ENCODE peak calls at places on chromosomes 16 and 17, in eight cellular contexts. M is kidney, R is A549, D is left ventricle myocardium inferior, F is heart left ventricle, K is mammary epithelial cell, V is endodermal cell, T is adrenal gland. B is an unnamed sample.

GRCh38 chr17:36149296-36149820 is 27.1 kb downstream of the TBC1D3B start:
- DNase-seq in D (peak), V (peak), M (no peak), F (no peak), R (no peak), T (peak), K (peak), B (no peak)

GRCh38 chr16:81535679-81536360 is 91.2 kb downstream of the CMIP start:
- DNase-seq in T (no peak), F (no peak), V (no peak), D (no peak), R (no peak), M (no peak), K (no peak), B (no peak)

GRCh38 chr17:78673395-78673794 is 96.2 kb upstream of the DNAH17 start:
- DNase-seq in M (no peak), V (peak), K (no peak), F (no peak), R (no peak), T (no peak), D (no peak), B (no peak)

GRCh38 chr16:85999778-86000177 is 100.8 kb downstream of the IRF8 start:
- DNase-seq in K (no peak), V (peak), F (no peak), R (no peak), M (no peak), T (no peak), D (no peak), B (no peak)

GRCh38 chr17:57107498-57108101 is 22.6 kb downstream of the AKAP1 start:
- DNase-seq in V (peak), T (no peak), D (no peak), R (no peak), K (peak), F (no peak), M (peak), B (peak)

GRCh38 chr16:85441189-85441889 is 171.8 kb upstream of the GSE1 start:
- DNase-seq in F (no peak), V (no peak), D (no peak), T (no peak), M (no peak), K (no peak), R (no peak), B (no peak)

GRCh38 chr17:28270055-28270454 is 48.9 kb upstream of the TMEM97 start:
- DNase-seq in M (no peak), F (no peak), V (peak), D (no peak), R (no peak), K (no peak), T (no peak), B (no peak)

GRCh38 chr17:38352245-38353083 is 820 bp downstream of the SOCS7 start:
- DNase-seq in K (peak), F (peak), M (peak), D (peak), V (peak), R (peak), T (peak), B (no peak)

GRCh38 chr17:48571024-48571818 is 6.9 kb downstream of the HOXB4 start:
- DNase-seq in D (no peak), K (peak), M (no peak), R (no peak), T (no peak), F (no peak), V (peak), B (no peak)

GRCh38 chr16:10876799-10877341 is at the start of gene CIITA:
- DNase-seq in F (peak), M (peak), T (peak), R (no peak), D (peak), V (peak), K (peak), B (peak)

GRCh38 chr17:30340957-30341356 is 7.1 kb upstream of the TMIGD1 start:
- DNase-seq in V (peak), F (no peak), M (no peak), T (no peak), D (no peak), K (no peak), R (no peak), B (no peak)

GRCh38 chr16:49921791-49922456 is 66.0 kb upstream of the ZNF423 start:
- DNase-seq in T (peak), M (no peak), K (peak), F (no peak), D (peak), V (peak), R (peak), B (peak)

GRCh38 chr17:63696381-63696961 is 3.5 kb downstream of the LIMD2 start:
- DNase-seq in K (no peak), D (no peak), M (peak), T (peak), R (peak), V (peak), F (no peak), B (no peak)

GRCh38 chr16:57361384-57361783 is 2.8 kb downstream of the CCL22 start:
- DNase-seq in K (no peak), F (no peak), R (no peak), M (peak), D (no peak), V (no peak), T (no peak), B (no peak)

GRCh38 chr16:57795431-57795878 is 6.8 kb downstream of the KIFC3 start:
- DNase-seq in V (peak), T (peak), F (peak), K (peak), R (peak), D (peak), M (peak), B (peak)

GRCh38 chr17:3796110-3796821 is 4.7 kb downstream of the ITGAE start:
- DNase-seq in K (no peak), M (no peak), T (peak), F (no peak), R (no peak), D (no peak), V (peak), B (no peak)

GRCh38 chr16:694187-694862 is 4.1 kb upstream of the WDR24 start:
- DNase-seq in F (no peak), D (no peak), T (no peak), R (no peak), K (no peak), M (no peak), V (peak), B (no peak)

GRCh38 chr16:17205279-17206139 is 265.3 kb downstream of the XYLT1 start:
- DNase-seq in D (no peak), M (no peak), T (no peak), V (peak), R (no peak), K (no peak), F (no peak), B (no peak)

GRCh38 chr16:29645699-29646187 is 17.3 kb upstream of the SPN start:
- DNase-seq in M (no peak), K (no peak), V (peak), R (no peak), T (no peak), D (no peak), F (no peak), B (no peak)

GRCh38 chr16:6947291-6947690 is 385.4 kb upstream of the RBFOX1 start:
- DNase-seq in K (no peak), M (no peak), F (no peak), D (no peak), V (no peak), R (no peak), T (no peak), B (no peak)

GRCh38 chr17:75779250-75779986 is 5.2 kb upstream of the UNK start:
- DNase-seq in F (peak), M (peak), T (peak), R (peak), D (peak), K (peak), V (peak), B (peak)

GRCh38 chr16:53429221-53429943 is 4.9 kb upstream of the RBL2 start:
- DNase-seq in R (no peak), F (no peak), T (peak), M (no peak), D (no peak), K (peak), V (no peak), B (no peak)

GRCh38 chr16:70163596-70163995 is 10.0 kb upstream of the CLEC18C start:
- DNase-seq in M (peak), T (peak), F (no peak), R (no peak), K (no peak), D (no peak), V (no peak), B (no peak)

GRCh38 chr17:61997649-61998048 is 67.4 kb downstream of the MED13 start:
- DNase-seq in D (no peak), K (peak), F (no peak), V (no peak), R (no peak), M (no peak), T (no peak), B (no peak)

GRCh38 chr17:78019367-78019975 is 61.0 kb downstream of the TNRC6C start:
- DNase-seq in T (no peak), K (no peak), F (no peak), V (no peak), D (no peak), M (no peak), R (no peak), B (no peak)

GRCh38 chr16:70588565-70588964 is 57.8 kb upstream of the IL34 start:
- DNase-seq in F (no peak), D (no peak), T (no peak), R (no peak), M (no peak), K (peak), V (no peak), B (no peak)

GRCh38 chr17:64781394-64781793 is 119.3 kb upstream of the SMURF2 start:
- DNase-seq in F (peak), M (peak), V (peak), K (peak), D (peak), R (no peak), T (peak), B (peak)

GRCh38 chr17:50478391-50479361 is at the start of gene RSAD1:
- DNase-seq in M (peak), T (peak), K (peak), D (peak), R (peak), V (peak), F (peak), B (peak)

GRCh38 chr16:75402821-75403475 is 30.4 kb downstream of the CFDP1 start:
- DNase-seq in R (peak), K (peak), F (no peak), D (no peak), T (no peak), V (no peak), M (no peak), B (no peak)
- TF ChIP-seq CTCF in R (peak), K (peak), F (peak), D (peak), T (peak), V (peak), M (peak), B (peak)

GRCh38 chr17:80257716-80258213 is 2.9 kb upstream of the RNF213 start:
- DNase-seq in K (no peak), M (no peak), F (no peak), V (peak), R (no peak), T (no peak), D (no peak), B (no peak)
- H3K27ac ChIP-seq in K (no peak), M (no peak), F (no peak), V (peak), R (peak), T (no peak), D (peak), B (peak)

DNA sequence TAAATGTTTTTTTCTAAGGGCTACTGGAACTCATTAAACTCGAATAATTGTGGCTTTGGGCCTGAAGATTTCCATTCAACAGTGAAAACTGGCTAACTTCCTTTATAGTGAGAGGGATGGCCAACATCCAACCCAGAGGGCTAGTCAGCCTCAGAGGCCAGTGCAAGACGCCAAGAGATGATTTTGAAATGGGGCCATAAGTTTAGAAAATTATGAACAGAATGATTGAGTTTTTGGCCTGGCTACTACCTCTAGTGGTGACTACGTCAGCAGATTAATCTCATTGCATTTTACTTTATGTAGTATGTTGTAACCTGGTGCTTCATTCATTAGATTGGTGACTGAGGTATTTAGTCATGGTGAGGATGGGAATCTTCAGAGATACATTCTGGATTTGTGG is 28.4 kb downstream of the HAPSTR1 start:
- DNase-seq in R (no peak), V (no peak), M (no peak), K (no peak), F (no peak), D (no peak), T (peak), B (peak)
- TF ChIP-seq CTCF in R (no peak), V (no peak), M (no peak), K (peak), F (no peak), D (no peak), T (no peak), B (no peak)

DNA sequence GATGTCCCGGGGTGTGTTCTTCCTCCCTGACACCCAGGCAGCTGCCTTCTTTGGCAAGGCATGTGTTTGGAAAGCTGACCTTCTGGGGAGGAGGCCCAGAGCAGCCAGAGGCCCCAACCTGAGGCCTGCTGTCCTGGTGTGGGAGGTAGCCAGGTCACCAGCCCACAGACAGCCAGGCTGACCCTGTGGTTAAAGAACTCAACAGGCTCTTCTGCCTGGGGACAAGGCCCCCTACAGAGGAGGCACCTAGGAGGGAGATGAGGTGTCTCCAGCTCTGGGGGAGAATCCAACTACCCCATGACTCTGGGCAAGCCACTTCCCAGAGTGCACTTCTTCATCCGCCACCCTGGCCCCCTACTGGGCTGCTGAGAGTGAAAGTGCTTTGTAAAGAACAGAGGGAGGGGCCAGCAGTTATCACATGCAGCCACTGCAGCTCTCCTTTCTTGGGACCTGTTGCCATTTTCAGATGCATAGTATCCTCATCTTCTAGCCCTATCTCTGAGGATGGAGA is 13.1 kb upstream of the SREBF1 start:
- DNase-seq in F (no peak), V (peak), K (no peak), R (no peak), T (peak), D (peak), M (no peak), B (no peak)
- H3K27ac ChIP-seq in F (peak), V (no peak), K (no peak), R (peak), T (peak), D (peak), M (peak), B (peak)

GRCh38 chr17:44733753-44734152 is 25.0 kb upstream of the ADAM11 start:
- DNase-seq in F (no peak), K (no peak), M (no peak), R (peak), D (no peak), T (no peak), V (peak), B (peak)
- TF ChIP-seq CTCF in F (peak), K (peak), M (no peak), R (peak), D (peak), T (no peak), V (peak), B (no peak)

DNA sequence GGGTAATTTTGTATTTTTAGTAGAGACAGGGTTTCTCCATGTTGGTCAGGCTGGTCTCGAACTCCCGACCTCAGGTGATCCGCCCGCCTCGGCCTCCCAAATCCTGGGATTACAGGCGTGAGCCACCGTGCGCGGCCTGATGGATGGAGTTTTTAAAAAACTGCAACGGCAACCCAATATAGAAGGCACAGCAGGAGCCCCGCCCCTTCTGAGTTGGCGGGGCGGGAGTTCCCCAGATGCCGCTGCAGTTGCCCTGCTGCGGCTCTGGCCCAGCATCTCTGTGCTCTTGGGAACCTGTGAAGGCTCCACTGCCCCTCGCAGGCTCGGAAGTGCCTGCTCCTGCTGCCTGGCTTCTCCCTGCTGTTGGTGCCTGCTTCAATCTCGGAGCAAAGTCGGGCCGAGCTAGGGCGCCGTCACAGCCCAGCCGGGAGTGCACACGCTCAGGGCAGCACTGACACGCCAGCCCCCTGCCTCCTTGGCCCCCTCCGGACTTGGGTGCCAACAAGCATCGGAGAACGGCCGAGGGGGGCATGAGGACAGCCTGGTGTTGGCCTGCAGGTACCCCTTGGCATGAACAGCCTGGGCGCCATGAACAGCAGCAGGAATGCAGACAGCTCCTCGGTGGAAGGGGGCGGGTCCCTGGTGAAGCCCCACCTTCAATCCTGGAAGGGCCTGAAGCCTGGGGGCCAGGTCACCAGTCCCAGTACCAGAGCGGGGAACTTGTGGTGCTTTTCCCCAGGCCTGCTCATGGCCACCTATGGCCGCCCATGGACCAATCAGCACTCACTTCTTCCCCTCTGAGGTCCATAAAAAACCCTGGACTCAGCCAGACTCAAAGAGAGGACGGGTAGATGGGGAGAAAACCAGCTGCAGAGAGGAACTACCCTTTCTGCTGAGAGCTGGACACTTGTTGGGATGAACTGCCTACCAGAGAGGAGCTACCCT is 2.3 kb upstream of the NT5M start:
- DNase-seq in D (peak), M (peak), F (peak), K (peak), V (peak), T (peak), R (peak), B (peak)
- H3K27ac ChIP-seq in D (peak), M (no peak), F (no peak), K (no peak), V (no peak), T (no peak), R (peak), B (peak)

DNA sequence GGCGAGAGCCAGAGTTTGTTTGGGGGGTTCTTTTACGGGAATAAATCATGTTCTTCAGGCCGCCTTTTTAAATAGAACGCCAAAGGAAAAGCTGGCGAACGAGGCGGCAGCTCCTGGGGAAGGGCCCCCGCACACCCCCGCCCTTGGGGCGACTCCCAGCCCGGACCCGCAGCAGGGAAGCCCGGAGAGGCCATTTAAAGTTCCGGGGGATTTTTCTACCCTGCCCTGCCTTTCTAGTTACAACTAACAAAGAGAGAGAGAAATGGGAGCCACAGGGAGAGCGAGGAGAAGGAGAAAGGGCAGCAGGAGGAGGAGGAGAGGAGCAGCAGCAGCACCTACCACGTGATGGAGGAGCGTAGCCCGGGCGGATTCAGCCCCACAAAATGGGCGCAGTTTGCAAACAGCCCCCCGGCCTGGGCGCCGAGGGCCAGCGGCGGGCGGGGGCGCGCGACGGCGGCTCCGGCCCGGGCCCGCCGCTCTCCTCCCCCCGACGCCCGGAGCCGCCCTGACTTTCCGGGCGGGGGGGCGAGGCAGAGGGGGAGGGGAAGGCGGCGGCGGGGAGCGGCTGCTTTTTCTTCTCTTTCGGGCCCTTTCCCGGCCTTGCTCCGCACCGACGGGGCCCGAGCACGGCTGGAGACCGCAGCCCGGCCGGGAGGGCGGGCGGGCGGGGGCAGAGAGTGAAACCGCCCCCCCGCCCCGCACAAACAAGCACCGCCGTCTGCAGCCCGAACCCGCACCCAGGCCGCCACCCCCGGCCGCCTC is 564 bp downstream of the KANSL1 start:
- DNase-seq in K (peak), F (peak), V (peak), D (peak), M (peak), R (peak), T (peak), B (peak)
- TF ChIP-seq CTCF in K (no peak), F (no peak), V (no peak), D (no peak), M (no peak), R (no peak), T (no peak), B (no peak)

DNA sequence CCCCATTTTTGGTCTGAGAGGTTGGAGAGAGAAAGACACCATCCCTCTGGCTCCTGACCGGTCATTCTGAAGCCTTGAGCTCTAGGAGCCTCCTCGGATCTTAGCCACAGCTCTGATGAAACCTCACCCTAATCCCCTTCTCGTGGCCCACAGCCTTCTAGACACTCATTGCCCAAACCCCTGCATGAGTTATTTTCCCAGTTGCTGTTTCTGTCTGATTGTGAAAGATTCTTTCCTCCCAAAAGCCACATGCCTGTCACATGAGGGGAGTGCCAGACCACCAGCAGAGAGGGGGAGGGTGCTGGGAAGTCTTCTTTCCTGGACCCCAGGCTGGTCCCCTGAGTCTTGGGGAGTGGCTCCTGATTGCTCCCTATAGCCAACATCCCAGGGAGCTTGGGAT is 17.6 kb upstream of the ABR start:
- DNase-seq in T (peak), V (no peak), D (no peak), M (peak), K (no peak), R (no peak), F (peak), B (no peak)
- H3K27ac ChIP-seq in T (no peak), V (no peak), D (peak), M (peak), K (no peak), R (no peak), F (peak), B (no peak)

B was measured in RWPE1.